ENCODE peak calls at places on chromosomes 11 and 22, in nine cellular contexts. T is EH, S is AG09309, C is A172, Z is SW480, W is amygdala, P is Daoy, I is hypothalamus, Y is coronary artery. H is an unnamed sample.

GRCh38 chr11:69327741-69328191 is 33.8 kb downstream of the MYEOV start:
- DNase-seq in P (no peak), S (no peak), W (no peak), Y (peak), T (no peak), I (no peak), Z (no peak), C (no peak), H (no peak)

GRCh38 chr11:34302046-34302921 is 55.5 kb downstream of the ABTB2 start:
- DNase-seq in I (no peak), P (peak), W (no peak), T (peak), C (peak), Z (peak), S (peak), Y (no peak), H (peak)

GRCh38 chr11:120735035-120735434 is 223.5 kb downstream of the GRIK4 start:
- DNase-seq in I (no peak), C (no peak), W (no peak), Z (no peak), Y (no peak), S (no peak), T (no peak), P (no peak), H (no peak)

GRCh38 chr11:64201524-64201923 is 5.0 kb upstream of the FERMT3 start:
- DNase-seq in T (no peak), S (no peak), Z (no peak), I (no peak), W (no peak), C (no peak), P (no peak), Y (no peak), H (no peak)

GRCh38 chr11:35036642-35037041 is 102.3 kb upstream of the CD44 start:
- DNase-seq in P (peak), W (no peak), I (no peak), Z (no peak), C (no peak), T (no peak), Y (no peak), S (no peak), H (no peak)

GRCh38 chr11:26578998-26579635 is 7.1 kb upstream of the MUC15 start:
- DNase-seq in C (no peak), P (no peak), T (no peak), Y (no peak), W (no peak), Z (no peak), S (no peak), I (no peak), H (peak)

GRCh38 chr11:3231851-3232744 is at the start of gene MRGPRE:
- DNase-seq in P (no peak), T (peak), C (no peak), W (peak), S (no peak), Z (no peak), Y (no peak), I (no peak), H (no peak)

GRCh38 chr11:117484159-117484558 is 156.5 kb downstream of the CEP164 start:
- DNase-seq in C (no peak), T (no peak), W (no peak), Z (no peak), P (no peak), I (no peak), S (no peak), Y (no peak), H (no peak)

GRCh38 chr11:47991266-47991830 is 11.0 kb downstream of the PTPRJ start:
- DNase-seq in Y (no peak), S (no peak), I (no peak), W (no peak), C (peak), P (peak), Z (peak), T (no peak), H (peak)

GRCh38 chr11:96084610-96085348 is 160.9 kb upstream of the MTMR2 start:
- DNase-seq in I (no peak), C (no peak), W (no peak), Z (no peak), Y (no peak), S (no peak), P (no peak), T (no peak), H (no peak)

GRCh38 chr22:24011735-24012068 is 598 bp downstream of the CABIN1 start:
- DNase-seq in W (no peak), T (no peak), I (no peak), Z (peak), S (no peak), C (no peak), P (no peak), Y (no peak), H (no peak)

GRCh38 chr11:65639623-65640482 is 2.0 kb downstream of the SIPA1 start:
- DNase-seq in Z (no peak), I (no peak), C (no peak), T (peak), W (peak), Y (no peak), P (no peak), S (no peak), H (no peak)

GRCh38 chr11:111878385-111878765 is 590 bp downstream of the FDXACB1 start:
- DNase-seq in T (peak), I (no peak), W (no peak), C (peak), S (no peak), Y (no peak), P (no peak), Z (peak), H (no peak)

GRCh38 chr11:123653997-123654565 is 343 bp downstream of the SCN3B start:
- DNase-seq in C (peak), P (peak), I (no peak), S (no peak), Z (peak), Y (no peak), W (peak), T (peak), H (peak)

GRCh38 chr22:39152511-39153219 is at the start of gene CBX7:
- DNase-seq in W (peak), P (peak), Y (peak), I (peak), S (no peak), T (peak), Z (peak), C (peak), H (peak)

GRCh38 chr11:11407738-11408084 is 54.7 kb upstream of the CSNK2A3 start:
- DNase-seq in T (no peak), Y (no peak), I (no peak), Z (no peak), C (no peak), P (no peak), W (no peak), S (no peak), H (no peak)

GRCh38 chr11:13238879-13239514 is 38.6 kb upstream of the BMAL1 start:
- DNase-seq in P (peak), I (peak), W (no peak), S (no peak), Y (no peak), T (peak), C (peak), Z (peak), H (peak)

GRCh38 chr22:31055322-31056159 is 25.6 kb upstream of the SMTN start:
- DNase-seq in S (peak), P (peak), I (peak), T (peak), C (peak), W (peak), Z (peak), Y (peak), H (peak)

GRCh38 chr11:41784513-41785335 is 325.3 kb upstream of the LRRC4C start:
- DNase-seq in Z (peak), I (no peak), W (no peak), Y (no peak), T (no peak), C (no peak), S (no peak), P (no peak), H (peak)

GRCh38 chr11:21484039-21484438 is 708.8 kb upstream of the ANO5 start:
- DNase-seq in Z (no peak), S (no peak), P (no peak), W (no peak), T (no peak), I (no peak), C (no peak), Y (no peak), H (no peak)

GRCh38 chr11:8720868-8721739 is 38.5 kb downstream of the RPL27A start:
- DNase-seq in C (no peak), T (no peak), S (no peak), Y (no peak), Z (no peak), P (no peak), W (no peak), I (no peak), H (no peak)

GRCh38 chr22:20531404-20532181 is 24.2 kb downstream of the MED15 start:
- DNase-seq in P (peak), T (peak), I (peak), C (peak), Y (peak), S (no peak), Z (peak), W (peak), H (peak)